ENCODE peak calls at places on chromosomes 16 and 17, in four cellular contexts. F is heart left ventricle, S is neural progenitor cell, I is GM23338. V is an unnamed sample.
A peak's percentile ranks its signal among the peaks of the same experiment; 100 is the strongest.

GRCh38 chr17:16086957-16087356 is 87.3 kb downstream of the TTC19 start:
- DNase-seq in F (no peak), S (no peak), I (no peak), V (no peak)

GRCh38 chr16:70647461-70648359 is 1.4 kb downstream of the IL34 start:
- DNase-seq in F (no peak), S (no peak), I (no peak), V (no peak)

GRCh38 chr16:77290451-77291110 is 91.4 kb downstream of the SYCE1L start:
- DNase-seq in F (no peak), S (no peak), I (peak; percentile 19), V (peak; percentile 60)

GRCh38 chr16:89523680-89524344 is 15.6 kb downstream of the SPG7 start:
- DNase-seq in F (no peak), S (no peak), I (no peak), V (no peak)

GRCh38 chr17:40242774-40243173 is 23.7 kb downstream of the WIPF2 start:
- DNase-seq in F (no peak), S (no peak), I (no peak), V (no peak)

GRCh38 chr16:86910146-86910805 is 331.9 kb downstream of the FOXL1 start:
- DNase-seq in F (no peak), S (no peak), I (no peak), V (no peak)

GRCh38 chr17:10032142-10032541 is 127.1 kb upstream of the RCVRN start:
- DNase-seq in F (no peak), S (no peak), I (peak; percentile 26), V (peak; percentile 34)

GRCh38 chr17:41799366-41799765 is 12.4 kb downstream of the P3H4 start:
- DNase-seq in F (no peak), S (no peak), I (no peak), V (no peak)

GRCh38 chr16:58462997-58463891 is 36.7 kb upstream of the NDRG4 start:
- DNase-seq in F (no peak), S (peak; percentile 75), I (peak; percentile 56), V (no peak)

GRCh38 chr16:88061346-88062110 is 110.3 kb downstream of the BANP start:
- DNase-seq in F (no peak), S (peak; percentile 1), I (no peak), V (no peak)

GRCh38 chr17:50269477-50270429 is 4.5 kb upstream of the TMEM92 start:
- DNase-seq in F (peak; percentile 64), S (peak; percentile 75), I (peak; percentile 88), V (peak; percentile 86)

GRCh38 chr17:16909887-16910286 is 62.0 kb downstream of the TNFRSF13B start:
- DNase-seq in F (no peak), S (no peak), I (no peak), V (no peak)

GRCh38 chr16:28107232-28107631 is 43.7 kb upstream of the GSG1L start:
- DNase-seq in F (no peak), S (no peak), I (no peak), V (no peak)

GRCh38 chr16:56931253-56931768 is 631 bp upstream of the HERPUD1 start:
- DNase-seq in F (no peak), S (peak; percentile 49), I (peak; percentile 36), V (no peak)

GRCh38 chr17:40417258-40417608 is 463 bp downstream of the TOP2A start:
- DNase-seq in F (no peak), S (peak; percentile 71), I (peak; percentile 60), V (peak; percentile 49)

GRCh38 chr17:46857600-46857999 is 6.2 kb downstream of the WNT9B start:
- DNase-seq in F (no peak), S (no peak), I (no peak), V (no peak)

GRCh38 chr16:71214771-71215381 is 15.6 kb downstream of the HYDIN start:
- DNase-seq in F (no peak), S (no peak), I (peak; percentile 43), V (peak; percentile 22)

GRCh38 chr16:67551091-67551490 is 11.2 kb upstream of the CTCF start:
- DNase-seq in F (no peak), S (no peak), I (no peak), V (no peak)

GRCh38 chr17:59762022-59762825 is 54.8 kb downstream of the VMP1 start:
- DNase-seq in F (no peak), S (no peak), I (no peak), V (peak; percentile 76)

GRCh38 chr17:80051681-80052080 is 15.2 kb downstream of the CCDC40 start:
- DNase-seq in F (no peak), S (no peak), I (no peak), V (no peak)

GRCh38 chr16:31451681-31452351 is 7.5 kb upstream of the ARMC5 start:
- DNase-seq in F (no peak), S (peak; percentile 79), I (peak; percentile 85), V (peak; percentile 79)

GRCh38 chr17:56842577-56842976 is 8.6 kb downstream of the DGKE start:
- DNase-seq in F (no peak), S (no peak), I (no peak), V (no peak)

GRCh38 chr16:10922328-10923145 is 19.7 kb downstream of the DEXI start:
- DNase-seq in F (peak; percentile 77), S (no peak), I (no peak), V (peak; percentile 54)

GRCh38 chr17:42673266-42673884 is 3.4 kb downstream of the PLEKHH3 start:
- DNase-seq in F (no peak), S (no peak), I (no peak), V (no peak)

GRCh38 chr16:69108069-69108904 is 2.8 kb downstream of the HAS3 start:
- DNase-seq in F (no peak), S (peak; percentile 57), I (peak; percentile 75), V (peak; percentile 24)

GRCh38 chr16:85430523-85431381 is 182.4 kb upstream of the GSE1 start:
- DNase-seq in F (peak; percentile 17), S (no peak), I (no peak), V (no peak)

GRCh38 chr16:52265446-52265861 is 281.5 kb downstream of the TOX3 start:
- DNase-seq in F (no peak), S (peak; percentile 21), I (peak; percentile 73), V (peak; percentile 47)

GRCh38 chr16:72810480-72810879 is 237.4 kb downstream of the ZFHX3 start:
- DNase-seq in F (no peak), S (no peak), I (no peak), V (no peak)

GRCh38 chr16:78706637-78707036 is 607.2 kb downstream of the WWOX start:
- DNase-seq in F (no peak), S (no peak), I (peak; percentile 6), V (no peak)

GRCh38 chr17:17098426-17099035 is 56.3 kb downstream of the MPRIP start:
- DNase-seq in F (peak; percentile 76), S (no peak), I (no peak), V (peak; percentile 43)

GRCh38 chr16:71351558-71351901 is 7.0 kb upstream of the CALB2 start:
- DNase-seq in F (no peak), S (no peak), I (no peak), V (no peak)

GRCh38 chr17:63369233-63369632 is 76.9 kb downstream of the CYB561 start:
- DNase-seq in F (no peak), S (no peak), I (no peak), V (no peak)

GRCh38 chr17:41049110-41049509 is 2.0 kb upstream of the KRTAP2-1 start:
- DNase-seq in F (no peak), S (no peak), I (no peak), V (no peak)

GRCh38 chr16:58551496-58551895 is 36.2 kb downstream of the SETD6 start:
- DNase-seq in F (peak; percentile 62), S (no peak), I (no peak), V (peak; percentile 2)

GRCh38 chr16:26330654-26331053 is 638.9 kb downstream of the HS3ST4 start:
- DNase-seq in F (no peak), S (no peak), I (no peak), V (no peak)

GRCh38 chr16:26335236-26335809 is 643.6 kb downstream of the HS3ST4 start:
- DNase-seq in F (no peak), S (no peak), I (no peak), V (no peak)

DNA sequence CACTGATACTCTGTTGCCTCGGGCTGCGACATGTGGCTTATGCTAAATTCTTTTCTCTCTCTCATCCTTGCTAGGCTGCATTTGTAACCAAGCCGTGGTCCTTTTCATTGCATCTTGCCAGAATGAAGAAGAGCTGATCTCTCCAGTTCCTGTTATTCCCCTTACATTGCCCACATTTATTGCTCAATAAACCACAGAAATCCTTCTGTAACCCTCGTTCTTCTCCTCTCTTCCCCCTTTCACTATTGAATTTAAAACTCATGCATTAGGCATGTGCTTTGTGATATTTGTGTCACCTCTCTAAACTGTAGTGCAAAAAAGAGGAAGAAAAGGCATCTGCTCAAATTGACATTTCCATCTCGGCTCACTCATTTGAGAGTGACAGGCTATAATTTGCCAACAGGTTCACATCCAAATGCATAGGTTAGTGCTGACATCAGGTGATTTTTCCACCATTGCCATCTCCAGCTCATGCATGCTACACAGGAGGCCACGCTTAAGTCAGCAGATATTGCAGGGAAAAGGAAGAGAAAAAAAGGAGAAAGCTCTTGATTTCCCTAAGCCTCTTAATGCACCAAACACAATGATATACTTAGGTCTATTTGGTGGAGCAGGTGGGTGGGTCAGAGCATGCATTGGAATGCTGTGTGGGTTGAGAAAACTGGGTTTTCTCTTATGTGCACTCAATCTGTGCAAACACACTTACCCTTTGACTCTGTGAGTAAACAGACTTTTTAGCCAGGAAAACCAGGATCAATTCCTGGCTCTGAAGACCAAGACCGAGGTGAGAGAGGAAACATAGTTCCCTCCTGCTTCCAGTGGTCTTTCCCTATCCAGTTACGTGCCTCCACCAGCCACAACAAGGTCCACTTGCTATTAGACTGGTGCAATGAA is 642.7 kb downstream of the HS3ST4 start:
- DNase-seq in F (no peak), S (peak; percentile 18), I (no peak), V (no peak)
- H3K4me3 ChIP-seq in F (no peak overlapping the region), S (no peak overlapping the region), I (no peak overlapping the region), V (no peak overlapping the region)

GRCh38 chr17:72772331-72772821 is 320.1 kb downstream of the SLC39A11 start:
- DNase-seq in F (no peak), S (no peak), I (no peak), V (no peak)
- TF ChIP-seq CTCF in F (no peak), S (no peak), I (no peak), V (no peak)

GRCh38 chr17:82267575-82268379 is 5.7 kb downstream of the CSNK1D start:
- DNase-seq in F (peak; percentile 88), S (no peak), I (no peak), V (no peak)
- H3K4me1 ChIP-seq in F (peaks cover 39% of the 10 kb centered on the region), S (peaks cover 18% of the 10 kb centered on the region), I (peaks cover 9% of the 10 kb centered on the region), V (peaks cover 48% of the 10 kb centered on the region)

DNA sequence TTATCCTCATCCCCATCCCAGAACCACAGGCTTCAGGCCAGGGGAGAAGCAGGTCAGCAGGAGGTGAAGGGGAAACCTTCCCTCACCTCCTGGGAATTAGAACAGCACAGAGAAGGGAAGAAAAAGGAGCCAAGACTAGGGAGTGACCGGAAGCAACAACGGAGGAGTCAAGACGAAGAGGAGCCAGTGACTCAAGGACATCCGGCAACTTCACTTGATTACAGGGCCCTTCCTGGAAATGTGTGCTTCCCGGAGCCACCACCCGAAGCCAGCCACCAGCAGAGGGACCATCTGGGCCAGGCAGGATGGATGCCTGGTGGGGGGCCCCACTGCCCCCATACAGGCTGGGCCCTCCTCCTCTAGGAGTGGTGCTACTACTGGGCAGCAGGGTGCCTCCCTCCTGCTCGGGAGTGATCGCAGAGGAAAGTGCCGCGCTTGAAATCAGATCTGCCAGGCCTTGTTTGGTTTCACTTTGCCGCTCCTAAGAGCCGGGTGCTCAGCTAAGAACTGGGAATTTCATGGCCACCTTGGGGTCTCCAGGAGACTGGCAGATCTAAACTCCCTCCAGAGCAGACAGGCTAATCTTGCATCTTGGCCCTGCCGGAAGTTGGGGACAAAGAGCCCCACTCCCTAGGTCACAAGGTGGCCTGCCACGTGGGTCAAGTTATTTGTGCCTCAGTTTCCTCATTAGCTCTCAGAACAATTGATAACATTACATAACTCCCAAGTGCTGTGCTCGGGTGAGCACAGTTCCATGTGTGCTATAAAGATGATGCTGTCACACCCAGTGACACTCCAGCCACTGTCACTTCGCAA is 6.6 kb downstream of the CDC42EP4 start:
- DNase-seq in F (peak; percentile 79), S (peak; percentile 35), I (peak; percentile 68), V (peak; percentile 68)
- H3K4me3 ChIP-seq in F (peak overlapping the region; percentile 2), S (no peak overlapping the region), I (peak overlapping the region; percentile 12), V (no peak overlapping the region)

GRCh38 chr17:76517638-76518038 is 16.4 kb upstream of the RHBDF2 start:
- DNase-seq in F (no peak), S (no peak), I (no peak), V (no peak)
- TF ChIP-seq CTCF in F (no peak), S (no peak), I (no peak), V (no peak)

V was measured in cardiac muscle cell.